ENCODE peak calls at places on chromosomes 16 and 17, in five cellular contexts. W is neuronal stem cell, I is IMR-90, Y is H1, P is mesenchymal stem cell. Z is an unnamed sample.
A peak's percentile ranks its signal among the peaks of the same experiment; 100 is the strongest.

GRCh38 chr17:16243811-16244567 is 27.0 kb downstream of the PIGL start:
- DNase-seq in W (no peak), I (peak; percentile 8), Y (peak; percentile 10), P (no peak), Z (peak; percentile 67)

GRCh38 chr17:19262650-19263620 is 25.8 kb downstream of the EPN2 start:
- DNase-seq in W (no peak), I (peak; percentile 69), Y (no peak), P (peak; percentile 89), Z (no peak)

GRCh38 chr17:32285770-32286517 is 20.3 kb downstream of the RHBDL3 start:
- DNase-seq in W (no peak), I (no peak), Y (no peak), P (no peak), Z (no peak)

GRCh38 chr17:36089888-36090836 is at the start of gene CCL3:
- DNase-seq in W (no peak), I (no peak), Y (no peak), P (no peak), Z (no peak)

GRCh38 chr17:57943645-57944044 is 11.6 kb downstream of the CUEDC1 start:
- DNase-seq in W (no peak), I (no peak), Y (no peak), P (no peak), Z (no peak)

GRCh38 chr17:7323731-7324437 is 5.3 kb downstream of the NEURL4 start:
- DNase-seq in W (no peak), I (peak; percentile 17), Y (peak; percentile 47), P (peak; percentile 45), Z (peak; percentile 90)

GRCh38 chr16:14628806-14629611 is 1.1 kb downstream of the PARN start:
- DNase-seq in W (no peak), I (no peak), Y (no peak), P (no peak), Z (no peak)

GRCh38 chr16:65274576-65274975 is 152.7 kb upstream of the CDH11 start:
- DNase-seq in W (no peak), I (no peak), Y (no peak), P (no peak), Z (no peak)

GRCh38 chr17:45687594-45687993 is 96.5 kb upstream of the CRHR1 start:
- DNase-seq in W (no peak), I (no peak), Y (no peak), P (no peak), Z (no peak)

GRCh38 chr17:81084691-81085419 is 49.9 kb downstream of the BAIAP2 start:
- DNase-seq in W (no peak), I (no peak), Y (no peak), P (no peak), Z (no peak)

GRCh38 chr17:35612924-35613521 is 25.9 kb downstream of the AP2B1 start:
- DNase-seq in W (peak; percentile 51), I (peak; percentile 65), Y (no peak), P (peak; percentile 74), Z (no peak)

GRCh38 chr17:81178136-81179091 is 12.4 kb upstream of the AATK start:
- DNase-seq in W (no peak), I (no peak), Y (no peak), P (no peak), Z (no peak)

GRCh38 chr16:2468142-2468724 is 2.9 kb upstream of the NTN3 start:
- DNase-seq in W (no peak), I (peak; percentile 11), Y (no peak), P (peak; percentile 55), Z (no peak)

GRCh38 chr17:29038511-29039300 is 4.2 kb upstream of the PIPOX start:
- DNase-seq in W (no peak), I (no peak), Y (no peak), P (no peak), Z (no peak)

GRCh38 chr16:58022601-58023371 is 2.8 kb upstream of the MMP15 start:
- DNase-seq in W (no peak), I (peak; percentile 68), Y (no peak), P (no peak), Z (no peak)

GRCh38 chr16:29994613-29995329 is 646 bp downstream of the HIRIP3 start:
- DNase-seq in W (no peak), I (peak; percentile 66), Y (no peak), P (peak; percentile 50), Z (no peak)

GRCh38 chr17:385195-385835 is 32.7 kb upstream of the RPH3AL start:
- DNase-seq in W (peak; percentile 47), I (no peak), Y (no peak), P (peak; percentile 46), Z (peak; percentile 63)

DNA sequence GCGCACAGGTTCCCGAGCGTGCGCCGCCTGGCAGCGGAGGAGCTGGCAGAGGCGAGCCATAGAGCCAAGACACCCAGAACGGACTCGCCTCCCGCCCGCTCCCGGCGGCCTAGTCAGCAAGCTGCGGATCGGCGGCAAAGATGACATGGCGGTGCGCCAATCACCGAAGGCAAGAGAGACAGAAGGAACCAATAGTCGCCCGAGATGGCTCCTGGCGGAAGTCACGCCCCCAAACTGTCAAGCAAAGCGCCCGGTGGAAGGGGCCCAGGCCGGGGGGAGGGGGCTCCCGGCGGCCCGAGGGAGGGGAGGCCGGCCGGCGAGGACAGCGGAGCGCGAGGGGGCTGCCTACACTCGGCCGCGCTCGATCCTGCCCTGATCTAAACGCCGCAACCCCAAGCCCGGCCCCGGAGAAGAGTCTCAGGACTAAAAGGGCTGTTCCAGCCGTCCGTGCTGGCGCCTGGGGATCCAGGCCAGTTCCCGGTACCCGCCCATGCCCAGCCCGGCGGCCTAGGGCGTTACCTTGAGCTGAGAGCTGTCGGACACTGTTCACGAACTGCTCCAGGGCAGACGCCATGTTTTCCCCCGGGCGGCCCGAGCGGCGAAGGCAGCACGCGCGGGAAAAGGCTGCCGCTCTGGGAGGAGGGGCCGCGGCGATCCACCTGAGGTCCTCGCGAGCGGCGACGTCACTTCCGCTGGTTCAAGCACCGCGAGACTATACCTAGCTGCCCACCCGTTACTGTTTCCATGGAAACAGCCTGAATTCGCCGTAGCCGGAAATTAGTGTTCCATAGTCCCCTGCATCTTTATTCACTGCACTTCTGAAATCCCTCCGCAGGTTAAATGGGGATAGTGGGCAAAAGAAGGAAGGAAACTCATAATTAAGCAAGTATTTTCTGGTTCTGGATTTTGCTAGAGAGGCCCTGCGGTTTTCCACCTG is at the start of gene COPS3:
- DNase-seq in W (peak; percentile 95), I (peak; percentile 98), Y (peak; percentile 86), P (peak; percentile 98), Z (peak; percentile 99)
- H4K91ac ChIP-seq in W (no peak within 1 kb of the TSS), I (peak within 1 kb of the TSS; percentile 79), Y (peak within 1 kb of the TSS; percentile 88), P (peak within 1 kb of the TSS; percentile 94), Z (no peak within 1 kb of the TSS)

GRCh38 chr17:74211929-74212261 is 1.5 kb upstream of the TTYH2 start:
- DNase-seq in W (no peak), I (no peak), Y (no peak), P (no peak), Z (no peak)
- H4K91ac ChIP-seq in W (no peak overlapping the region), I (no peak overlapping the region), Y (no peak overlapping the region), P (no peak overlapping the region), Z (no peak overlapping the region)

GRCh38 chr16:28182183-28182582 is 29.6 kb downstream of the XPO6 start:
- DNase-seq in W (no peak), I (peak; percentile 66), Y (no peak), P (peak; percentile 45), Z (no peak)
- H4K91ac ChIP-seq in W (no peak overlapping the region), I (peak overlapping the region; percentile 69), Y (no peak overlapping the region), P (no peak overlapping the region), Z (no peak overlapping the region)

GRCh38 chr16:68731569-68732067 is 5.5 kb upstream of the CDH1 start:
- DNase-seq in W (no peak), I (no peak), Y (no peak), P (no peak), Z (no peak)

GRCh38 chr16:68733570-68733969 is 3.5 kb upstream of the CDH1 start:
- DNase-seq in W (no peak), I (no peak), Y (no peak), P (no peak), Z (no peak)

GRCh38 chr16:68732741-68733399 is 4.2 kb upstream of the CDH1 start:
- DNase-seq in W (no peak), I (no peak), Y (no peak), P (no peak), Z (no peak)

GRCh38 chr16:68734782-68735181 is 2.3 kb upstream of the CDH1 start:
- DNase-seq in W (no peak), I (no peak), Y (no peak), P (no peak), Z (no peak)

GRCh38 chr16:68732068-68732680 is 4.9 kb upstream of the CDH1 start:
- DNase-seq in W (no peak), I (no peak), Y (no peak), P (no peak), Z (peak; percentile 82)
- H4K91ac ChIP-seq in W (no peak overlapping the region), I (no peak overlapping the region), Y (peak overlapping the region; percentile 66), P (no peak overlapping the region), Z (no peak overlapping the region)

GRCh38 chr16:69761983-69762842 is at the start of gene WWP2:
- DNase-seq in W (peak; percentile 62), I (peak; percentile 55), Y (peak; percentile 54), P (peak; percentile 53), Z (peak; percentile 90)
- H4K91ac ChIP-seq in W (no peak within 1 kb of the TSS), I (peak within 1 kb of the TSS; percentile 83), Y (peak within 1 kb of the TSS; percentile 90), P (peak within 1 kb of the TSS; percentile 87), Z (no peak within 1 kb of the TSS)

DNA sequence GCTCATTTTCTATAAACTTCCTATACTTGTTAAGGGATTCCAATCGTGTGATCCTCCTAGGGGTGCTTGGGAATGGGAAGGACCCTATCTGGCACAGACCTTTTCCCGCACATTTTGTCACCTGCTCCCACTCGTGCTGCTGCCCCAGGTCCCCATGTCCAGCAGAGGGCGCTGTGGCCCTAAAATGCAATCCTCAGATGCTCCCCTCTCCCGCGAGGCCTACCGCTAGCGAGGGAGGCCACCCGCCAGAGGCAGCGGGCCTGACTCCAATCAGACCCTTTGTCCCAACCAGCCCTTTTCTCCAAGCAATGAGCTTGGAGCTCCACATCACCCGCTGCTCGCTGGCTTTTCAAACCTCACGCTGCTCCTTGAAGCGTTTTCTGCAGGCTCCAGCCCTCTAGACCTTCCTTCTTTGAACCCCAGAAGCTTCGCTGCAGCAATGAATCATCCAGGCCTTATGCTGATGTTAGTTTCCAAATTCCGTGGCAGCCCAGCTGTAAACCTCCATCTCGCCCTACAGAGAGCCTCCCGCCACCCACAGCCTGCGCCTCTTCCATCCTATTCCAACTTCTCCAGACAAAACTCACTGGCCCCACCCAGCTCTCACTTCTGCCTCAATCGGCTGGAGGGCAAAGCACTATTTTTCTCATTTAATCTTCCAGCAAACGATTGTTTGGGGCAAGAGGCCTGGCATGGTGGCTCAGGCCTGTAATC is 23.6 kb upstream of the FZD2 start:
- DNase-seq in W (peak; percentile 94), I (peak; percentile 90), Y (no peak), P (peak; percentile 88), Z (peak; percentile 97)
- H4K91ac ChIP-seq in W (no peak overlapping the region), I (peak overlapping the region; percentile 74), Y (peak overlapping the region; percentile 60), P (peak overlapping the region; percentile 57), Z (no peak overlapping the region)

GRCh38 chr16:81864646-81865382 is 85.7 kb downstream of the PLCG2 start:
- DNase-seq in W (no peak), I (no peak), Y (no peak), P (no peak), Z (no peak)
- H4K91ac ChIP-seq in W (no peak overlapping the region), I (no peak overlapping the region), Y (peak overlapping the region; percentile 58), P (no peak overlapping the region), Z (no peak overlapping the region)

GRCh38 chr17:42233994-42234393 is 39.7 kb upstream of the GHDC start:
- DNase-seq in W (no peak), I (no peak), Y (no peak), P (no peak), Z (no peak)
- H4K91ac ChIP-seq in W (no peak overlapping the region), I (no peak overlapping the region), Y (no peak overlapping the region), P (no peak overlapping the region), Z (no peak overlapping the region)